ENCODE peak calls at places on chromosomes 2 and 18, in four cellular contexts. A, N, I and T are unnamed samples.

GRCh38 chr18:49920731-49921130 is 107.4 kb upstream of the ACAA2 start:
- DNase-seq in I (no peak), A (no peak), N (no peak), T (no peak)

GRCh38 chr18:23743733-23744333 is 54.6 kb downstream of the LAMA3 start:
- DNase-seq in A (peak; percentile 79), I (no peak), N (no peak), T (no peak)

GRCh38 chr2:72138921-72139381 is 8.7 kb downstream of the CYP26B1 start:
- DNase-seq in N (peak; percentile 4), I (peak; percentile 74), A (no peak), T (peak; percentile 75)

GRCh38 chr2:221675509-221675908 is 103.4 kb upstream of the EPHA4 start:
- DNase-seq in A (no peak), I (no peak), N (no peak), T (no peak)

GRCh38 chr2:43062058-43062457 is 164.3 kb downstream of the ZFP36L2 start:
- DNase-seq in A (no peak), N (no peak), I (no peak), T (no peak)

GRCh38 chr2:70686577-70687460 is 81.2 kb downstream of the ADD2 start:
- DNase-seq in A (no peak), I (peak; percentile 69), N (peak; percentile 20), T (peak; percentile 67)

GRCh38 chr2:65382776-65383357 is 49.5 kb downstream of the SPRED2 start:
- DNase-seq in N (peak; percentile 77), I (peak; percentile 89), A (peak; percentile 49), T (peak; percentile 92)

GRCh38 chr2:42446503-42447271 is 47.1 kb downstream of the KCNG3 start:
- DNase-seq in N (no peak), I (no peak), A (no peak), T (no peak)

GRCh38 chr2:166518634-166519390 is 24.8 kb upstream of the SCN7A start:
- DNase-seq in A (no peak), N (no peak), I (no peak), T (no peak)

GRCh38 chr2:156845806-156846558 is 409.8 kb downstream of the GPD2 start:
- DNase-seq in N (no peak), A (no peak), I (no peak), T (no peak)

GRCh38 chr2:101113441-101114267 is 37.5 kb downstream of the TBC1D8 start:
- DNase-seq in N (no peak), A (peak; percentile 32), I (no peak), T (no peak)

GRCh38 chr2:128921740-128922139 is 603.1 kb upstream of the HS6ST1 start:
- DNase-seq in A (no peak), I (no peak), N (no peak), T (no peak)

GRCh38 chr2:74427551-74427950 is 6.0 kb downstream of the WDR54 start:
- DNase-seq in I (peak; percentile 53), A (no peak), N (no peak), T (no peak)

GRCh38 chr2:216696751-216697560 is 1.6 kb upstream of the IGFBP5 start:
- DNase-seq in I (no peak), A (no peak), N (no peak), T (no peak)

GRCh38 chr18:78922856-78923255 is 56.8 kb upstream of the SALL3 start:
- DNase-seq in I (no peak), A (no peak), N (no peak), T (no peak)

GRCh38 chr2:81658227-81658626 is 1353.7 kb upstream of the LRRTM1 start:
- DNase-seq in N (no peak), I (no peak), A (no peak), T (no peak)

GRCh38 chr18:22865354-22866116 is 67.6 kb upstream of the RBBP8 start:
- DNase-seq in N (no peak), A (no peak), I (no peak), T (no peak)

GRCh38 chr2:152890746-152891145 is 172.3 kb downstream of the ARL6IP6 start:
- DNase-seq in N (no peak), A (peak; percentile 65), I (no peak), T (no peak)

GRCh38 chr2:135125940-135126339 is 73.8 kb downstream of the RAB3GAP1 start:
- DNase-seq in I (no peak), A (no peak), N (no peak), T (no peak)